ENCODE peak calls at places on chromosomes 13 and 19, in ten cellular contexts. L is substantia nigra; Q is OCI-M1; P is posterior vena cava; N is choroid plexus epithelial cell; O is midbrain; G is NCI-H1417; D is activated T-cell treated with anti-CD3 and anti-CD28 coated beads, Interleukin-2, amount 50 U/mL, for 72 hours; V is T-helper 17 cell; W is pancreas. K is an unnamed sample.

GRCh38 chr19:48959341-48960239 is 4.9 kb downstream of the BAX start:
- DNase-seq in O (no peak), G (no peak), L (no peak), D (no peak), N (no peak), Q (peak; percentile 71), W (no peak), V (no peak), P (no peak), K (no peak)

GRCh38 chr13:94061316-94061715 is 418.2 kb downstream of the DCT start:
- DNase-seq in G (no peak), W (no peak), N (peak; percentile 44), D (no peak), P (no peak), O (no peak), Q (no peak), V (no peak), L (no peak), K (no peak)

GRCh38 chr13:98129059-98129741 is 13.7 kb upstream of the FARP1 start:
- DNase-seq in G (no peak), L (no peak), V (no peak), O (no peak), Q (no peak), N (peak; percentile 46), D (no peak), P (no peak), W (no peak), K (no peak)

GRCh38 chr19:51607920-51608562 is 22.2 kb downstream of the SIGLEC5 start:
- DNase-seq in N (peak; percentile 83), D (peak; percentile 68), W (peak; percentile 78), P (peak; percentile 94), O (peak; percentile 50), G (no peak), Q (peak; percentile 96), V (peak; percentile 18), L (peak; percentile 35), K (peak; percentile 42)

GRCh38 chr13:41196620-41197019 is 2.3 kb upstream of the KBTBD7 start:
- DNase-seq in G (no peak), O (no peak), Q (peak; percentile 65), N (peak; percentile 43), W (no peak), V (no peak), P (no peak), L (no peak), D (no peak), K (no peak)

GRCh38 chr13:23453132-23453531 is 19.6 kb upstream of the SACS start:
- DNase-seq in N (no peak), W (no peak), G (peak; percentile 31), V (no peak), L (no peak), Q (no peak), D (no peak), O (no peak), P (no peak), K (no peak)

GRCh38 chr13:111573801-111574200 is 253.4 kb downstream of the TEX29 start:
- DNase-seq in V (no peak), P (peak; percentile 36), L (no peak), O (no peak), W (no peak), D (no peak), G (no peak), N (no peak), Q (no peak), K (no peak)

GRCh38 chr19:1360818-1361461 is 22.8 kb upstream of the NDUFS7 start:
- DNase-seq in D (no peak), Q (no peak), W (peak; percentile 81), L (peak; percentile 87), G (no peak), O (peak; percentile 90), V (no peak), P (peak; percentile 88), N (peak; percentile 83), K (no peak)

GRCh38 chr13:46475586-46475991 is 77.4 kb upstream of the LRCH1 start:
- DNase-seq in Q (no peak), O (no peak), W (no peak), V (no peak), L (no peak), D (no peak), N (peak; percentile 35), P (no peak), G (peak; percentile 24), K (no peak)

GRCh38 chr13:27159806-27160563 is 11.6 kb downstream of the USP12 start:
- DNase-seq in P (no peak), O (no peak), L (no peak), D (no peak), W (no peak), Q (no peak), G (no peak), V (no peak), N (no peak), K (no peak)

GRCh38 chr13:20901668-20902437 is 693 bp downstream of the XPO4 start:
- DNase-seq in G (peak; percentile 2), W (peak; percentile 64), L (no peak), O (no peak), P (no peak), N (peak; percentile 50), Q (peak; percentile 38), D (peak; percentile 29), V (no peak), K (no peak)

GRCh38 chr19:31943305-31943704 is 402.1 kb upstream of the ZNF507 start:
- DNase-seq in O (no peak), L (no peak), Q (no peak), G (no peak), N (no peak), P (no peak), D (no peak), W (no peak), V (no peak), K (no peak)

GRCh38 chr19:4086336-4086953 is 19.7 kb upstream of the ZBTB7A start:
- DNase-seq in N (no peak), L (no peak), O (no peak), P (no peak), G (no peak), W (no peak), Q (no peak), D (no peak), V (no peak), K (no peak)

GRCh38 chr19:39297931-39298634 is 1.9 kb downstream of the IFNL1 start:
- DNase-seq in L (no peak), D (peak; percentile 76), V (no peak), W (no peak), G (no peak), O (no peak), N (no peak), Q (no peak), P (no peak), K (peak; percentile 43)

GRCh38 chr19:4567584-4568071 is 8.1 kb upstream of the SEMA6B start:
- DNase-seq in Q (peak; percentile 89), P (no peak), W (peak; percentile 84), V (peak; percentile 36), N (peak; percentile 65), D (peak; percentile 76), L (no peak), O (no peak), G (no peak), K (peak; percentile 64)

GRCh38 chr19:58450836-58451357 is 525 bp upstream of the ZNF324B start:
- DNase-seq in O (no peak), V (no peak), L (no peak), G (peak; percentile 64), D (no peak), W (no peak), P (no peak), N (no peak), Q (no peak), K (no peak)

GRCh38 chr13:31638577-31638976 is 100.7 kb upstream of the RXFP2 start:
- DNase-seq in D (no peak), G (no peak), L (no peak), V (no peak), N (peak; percentile 60), Q (peak; percentile 63), P (no peak), W (no peak), O (no peak), K (no peak)

GRCh38 chr13:85806553-85807175 is 7.4 kb upstream of the SLITRK6 start:
- DNase-seq in W (no peak), D (no peak), L (no peak), V (no peak), N (peak; percentile 83), G (peak; percentile 4), Q (peak; percentile 82), O (peak; percentile 76), P (no peak), K (no peak)

GRCh38 chr19:18435185-18435841 is 2.6 kb downstream of the ISYNA1 start:
- DNase-seq in V (no peak), D (no peak), O (no peak), G (no peak), Q (no peak), L (no peak), P (no peak), N (no peak), W (no peak), K (no peak)

GRCh38 chr13:73914119-73914518 is 220.1 kb downstream of the KLF12 start:
- DNase-seq in D (no peak), G (no peak), P (no peak), L (no peak), Q (no peak), V (no peak), W (no peak), O (no peak), N (peak; percentile 75), K (no peak)

GRCh38 chr13:35736876-35737275 is 260.4 kb upstream of the MAB21L1 start:
- DNase-seq in N (no peak), P (no peak), O (no peak), G (no peak), W (no peak), V (no peak), Q (no peak), D (no peak), L (no peak), K (no peak)

GRCh38 chr13:39910833-39911232 is 255.4 kb downstream of the COG6 start:
- DNase-seq in P (no peak), V (no peak), L (no peak), G (no peak), N (peak; percentile 32), O (no peak), W (no peak), Q (no peak), D (peak; percentile 30), K (no peak)

GRCh38 chr13:51191743-51192142 is 30.5 kb upstream of the FAM124A start:
- DNase-seq in D (no peak), G (no peak), V (no peak), L (no peak), O (no peak), N (no peak), P (no peak), W (no peak), Q (no peak), K (no peak)

GRCh38 chr13:40271931-40272775 is 394.3 kb downstream of the FOXO1 start:
- DNase-seq in O (peak; percentile 78), D (peak; percentile 48), L (no peak), Q (no peak), N (peak; percentile 94), W (no peak), G (no peak), P (peak; percentile 89), V (no peak), K (no peak)

K was measured in T-helper 9 cell.